ENCODE peak calls at places on chromosomes 7 and 10, in nine cellular contexts. D is endothelial cell; G is HFFc6; S is ACHN; I is Ammon's horn; J is stimulated activated naive CD4-positive, alpha-beta T cell; N is activated CD4-positive, alpha-beta T cell treated with anti-CD3 and anti-CD28 coated beads, Interleukin-2, amount 50 U/mL, for 48 hours; V is stimulated activated naive B cell treated with anti-CD40 and anti-IgM and Interleukin-4, amounts not matched to agents 10 μg/mL and 1 μg/mL and 100 μg/mL, for 72 hours; C is dermis blood vessel endothelial cell. E is an unnamed sample.
A peak's percentile ranks its signal among the peaks of the same experiment; 100 is the strongest.

GRCh38 chr10:118501171-118501570 is 94.3 kb downstream of the PRLHR start:
- DNase-seq in D (no peak), G (no peak), S (no peak), I (no peak), J (no peak), N (no peak), V (no peak), C (no peak), E (no peak)

GRCh38 chr10:89744021-89744420 is 42.6 kb downstream of the KIF20B start:
- DNase-seq in D (no peak), G (peak; percentile 13), S (peak; percentile 55), I (no peak), J (no peak), N (no peak), V (no peak), C (no peak), E (no peak)

GRCh38 chr7:111126987-111127386 is 36.1 kb downstream of the LRRN3 start:
- DNase-seq in D (no peak), G (peak; percentile 34), S (peak; percentile 60), I (no peak), J (no peak), N (no peak), V (no peak), C (peak; percentile 7), E (no peak)

GRCh38 chr10:88565072-88565471 is 18.0 kb downstream of the RNLS start:
- DNase-seq in D (no peak), G (peak; percentile 43), S (peak; percentile 58), I (no peak), J (peak; percentile 1), N (no peak), V (no peak), C (peak; percentile 56), E (peak; percentile 46)

GRCh38 chr10:14032406-14032998 is 298.2 kb downstream of the FRMD4A start:
- DNase-seq in D (peak; percentile 66), G (no peak), S (no peak), I (no peak), J (peak; percentile 54), N (peak; percentile 43), V (no peak), C (peak; percentile 61), E (peak; percentile 2)

GRCh38 chr10:66472156-66472555 is 453.7 kb upstream of the LRRTM3 start:
- DNase-seq in D (no peak), G (no peak), S (no peak), I (peak; percentile 2), J (no peak), N (no peak), V (no peak), C (no peak), E (no peak)

GRCh38 chr10:3850999-3851937 is 66.3 kb upstream of the KLF6 start:
- DNase-seq in D (no peak), G (peak; percentile 60), S (peak; percentile 71), I (peak; percentile 47), J (no peak), N (no peak), V (peak; percentile 34), C (peak; percentile 67), E (peak; percentile 63)

GRCh38 chr10:48533951-48534720 is 70.7 kb downstream of the ARHGAP22 start:
- DNase-seq in D (no peak), G (peak; percentile 56), S (no peak), I (peak; percentile 69), J (no peak), N (no peak), V (no peak), C (no peak), E (no peak)

GRCh38 chr10:49679480-49679893 is at the start of gene C10orf53:
- DNase-seq in D (peak; percentile 84), G (no peak), S (peak; percentile 59), I (peak; percentile 42), J (no peak), N (peak; percentile 15), V (peak; percentile 9), C (peak; percentile 61), E (no peak)

GRCh38 chr7:88239852-88240251 is 20.0 kb upstream of the SRI start:
- DNase-seq in D (no peak), G (no peak), S (no peak), I (no peak), J (no peak), N (no peak), V (no peak), C (no peak), E (no peak)

GRCh38 chr10:91197044-91197651 is 23.3 kb upstream of the PCGF5 start:
- DNase-seq in D (no peak), G (no peak), S (no peak), I (no peak), J (no peak), N (no peak), V (no peak), C (no peak), E (no peak)

GRCh38 chr7:137694405-137694804 is 152.4 kb downstream of the DGKI start:
- DNase-seq in D (no peak), G (no peak), S (no peak), I (no peak), J (no peak), N (no peak), V (no peak), C (peak; percentile 36), E (no peak)

GRCh38 chr10:19819419-19820033 is 3.3 kb downstream of the PLXDC2 start:
- DNase-seq in D (no peak), G (peak; percentile 6), S (peak; percentile 61), I (peak; percentile 81), J (no peak), N (no peak), V (no peak), C (peak; percentile 59), E (peak; percentile 84)

GRCh38 chr10:69473304-69473985 is 22.2 kb downstream of the TSPAN15 start:
- DNase-seq in D (no peak), G (no peak), S (no peak), I (no peak), J (no peak), N (no peak), V (no peak), C (no peak), E (no peak)

GRCh38 chr7:50962962-50963374 is 180.3 kb upstream of the GRB10 start:
- DNase-seq in D (no peak), G (peak; percentile 44), S (peak; percentile 74), I (no peak), J (no peak), N (no peak), V (no peak), C (peak; percentile 96), E (peak; percentile 91)

GRCh38 chr10:60148266-60148840 is 241.3 kb downstream of the ANK3 start:
- DNase-seq in D (no peak), G (peak; percentile 64), S (peak; percentile 89), I (no peak), J (no peak), N (no peak), V (no peak), C (peak; percentile 84), E (peak; percentile 93)

GRCh38 chr7:55436457-55436856 is 71.3 kb downstream of the LANCL2 start:
- DNase-seq in D (no peak), G (no peak), S (no peak), I (no peak), J (no peak), N (no peak), V (no peak), C (no peak), E (no peak)

GRCh38 chr10:11270135-11270857 is 252.6 kb downstream of the CELF2 start:
- DNase-seq in D (peak; percentile 92), G (peak; percentile 7), S (peak; percentile 56), I (peak; percentile 71), J (peak; percentile 51), N (peak; percentile 84), V (peak; percentile 50), C (peak; percentile 91), E (peak; percentile 84)

E was measured in HT-29.